ENCODE peak calls at places on chromosomes 5 and 9, in six cellular contexts. M, U, J, L, W and Z are unnamed samples.

GRCh38 chr5:58929726-58930125 is 346.9 kb downstream of the RAB3C start:
- DNase-seq in M (no peak), U (no peak), J (no peak), L (no peak), W (no peak), Z (no peak)

GRCh38 chr9:106286249-106286648 is 576.7 kb upstream of the ZNF462 start:
- DNase-seq in M (no peak), U (peak), J (no peak), L (no peak), W (no peak), Z (peak)

GRCh38 chr9:95005276-95006141 is 279.0 kb downstream of the AOPEP start:
- DNase-seq in M (no peak), U (peak), J (no peak), L (peak), W (no peak), Z (no peak)

GRCh38 chr5:138611295-138612220 is 36.4 kb upstream of the HSPA9 start:
- DNase-seq in M (no peak), U (peak), J (no peak), L (peak), W (no peak), Z (no peak)

GRCh38 chr9:123111427-123111826 is 78.0 kb downstream of the GPR21 start:
- DNase-seq in M (no peak), U (no peak), J (no peak), L (no peak), W (no peak), Z (no peak)

GRCh38 chr9:19999491-20000057 is 210.7 kb upstream of the SLC24A2 start:
- DNase-seq in M (no peak), U (no peak), J (no peak), L (no peak), W (no peak), Z (no peak)

GRCh38 chr5:114055318-114055788 is 306.5 kb upstream of the KCNN2 start:
- DNase-seq in M (peak), U (peak), J (no peak), L (peak), W (peak), Z (no peak)

GRCh38 chr9:108526518-108526917 is 329.3 kb downstream of the ACTL7B start:
- DNase-seq in M (no peak), U (no peak), J (no peak), L (no peak), W (no peak), Z (no peak)

GRCh38 chr9:108534741-108535140 is 321.0 kb downstream of the ACTL7B start:
- DNase-seq in M (no peak), U (no peak), J (no peak), L (no peak), W (no peak), Z (no peak)

GRCh38 chr5:66436721-66437120 is 159.5 kb upstream of the MAST4 start:
- DNase-seq in M (no peak), U (peak), J (no peak), L (no peak), W (peak), Z (peak)

GRCh38 chr5:143245929-143246561 is 157.4 kb downstream of the NR3C1 start:
- DNase-seq in M (no peak), U (no peak), J (no peak), L (no peak), W (no peak), Z (no peak)